ENCODE peak calls at places on chromosomes 2 and 18, in five cellular contexts. C is aorta, T is suprapubic skin, A is adipocyte, W is BE2C. B is an unnamed sample.

GRCh38 chr2:42274872-42275271 is 86.1 kb downstream of the COX7A2L start:
- DNase-seq in T (no peak), A (no peak), W (no peak), C (no peak), B (peak; percentile 15)

GRCh38 chr2:104582471-104582870 is 271.4 kb upstream of the POU3F3 start:
- DNase-seq in T (no peak), W (no peak), A (no peak), C (no peak), B (no peak)

GRCh38 chr2:240520143-240520973 is 37.4 kb downstream of the ANKMY1 start:
- DNase-seq in C (peak; percentile 66), A (no peak), T (peak; percentile 54), W (no peak), B (no peak)

GRCh38 chr18:57107141-57107832 is 39.6 kb upstream of the BOD1L2 start:
- DNase-seq in W (no peak), A (peak; percentile 66), T (no peak), C (no peak), B (peak; percentile 52)

GRCh38 chr2:240816584-240817495 is 3.2 kb downstream of the KIF1A start:
- DNase-seq in W (no peak), T (peak; percentile 70), A (no peak), C (peak; percentile 57), B (no peak)

GRCh38 chr2:26314243-26314642 is 31.7 kb upstream of the SELENOI start:
- DNase-seq in A (no peak), T (no peak), C (no peak), W (no peak), B (no peak)

GRCh38 chr2:164456599-164456998 is 164.7 kb downstream of the GRB14 start:
- DNase-seq in C (no peak), W (peak; percentile 53), A (no peak), T (no peak), B (peak; percentile 66)

GRCh38 chr2:156046900-156047299 is 285.6 kb downstream of the NR4A2 start:
- DNase-seq in T (no peak), A (no peak), C (no peak), W (no peak), B (no peak)

GRCh38 chr2:147913701-147914480 is 69.1 kb downstream of the ACVR2A start:
- DNase-seq in A (no peak), T (no peak), C (no peak), W (no peak), B (no peak)

GRCh38 chr18:51069885-51070284 is 39.9 kb downstream of the SMAD4 start:
- DNase-seq in T (no peak), C (no peak), W (no peak), A (no peak), B (no peak)

GRCh38 chr2:172554352-172555271 is 1.3 kb upstream of the PDK1 start:
- DNase-seq in C (no peak), W (no peak), A (no peak), T (no peak), B (no peak)

GRCh38 chr2:181123798-181124217 is 143.4 kb downstream of the UBE2E3 start:
- DNase-seq in C (no peak), T (no peak), A (no peak), W (no peak), B (peak; percentile 7)

GRCh38 chr2:167212054-167212648 is 323.9 kb downstream of the XIRP2 start:
- DNase-seq in T (no peak), A (peak; percentile 85), W (peak; percentile 31), C (no peak), B (peak; percentile 31)

GRCh38 chr18:4264347-4264791 is 190.7 kb downstream of the DLGAP1 start:
- DNase-seq in T (no peak), A (no peak), W (no peak), C (no peak), B (no peak)

GRCh38 chr18:3814840-3815239 is 364.9 kb downstream of the TGIF1 start:
- DNase-seq in C (no peak), T (no peak), W (no peak), A (peak; percentile 45), B (no peak)

GRCh38 chr2:230685165-230685560 is 27.5 kb upstream of the CAB39 start:
- DNase-seq in W (no peak), T (no peak), C (no peak), A (no peak), B (no peak)

GRCh38 chr18:23179416-23179815 is 44.1 kb downstream of the CABLES1 start:
- DNase-seq in T (no peak), W (no peak), A (no peak), C (no peak), B (no peak)

GRCh38 chr18:42976869-42977268 is 138.6 kb downstream of the RIT2 start:
- DNase-seq in W (no peak), C (no peak), T (no peak), A (no peak), B (peak; percentile 7)

GRCh38 chr2:197453914-197454398 is 604 bp downstream of the COQ10B start:
- DNase-seq in T (no peak), W (peak; percentile 69), A (no peak), C (peak; percentile 92), B (no peak)

GRCh38 chr2:165202230-165202629 is 1.6 kb downstream of the SCN3A start:
- DNase-seq in A (no peak), T (no peak), W (no peak), C (no peak), B (no peak)

GRCh38 chr2:2762898-2763287 is 431.8 kb upstream of the MYT1L start:
- DNase-seq in W (no peak), C (no peak), A (no peak), T (no peak), B (no peak)

GRCh38 chr2:172457606-172458005 is 30.2 kb downstream of the ITGA6 start:
- DNase-seq in T (no peak), W (no peak), A (no peak), C (no peak), B (no peak)

GRCh38 chr2:3279236-3279960 is 98.2 kb downstream of the EIPR1 start:
- DNase-seq in C (peak; percentile 27), T (no peak), W (no peak), A (no peak), B (no peak)

GRCh38 chr2:46506131-46506706 is 26.9 kb downstream of the TMEM247 start:
- DNase-seq in T (no peak), A (no peak), C (no peak), W (no peak), B (no peak)

GRCh38 chr2:45943231-45944044 is 292.0 kb downstream of the PRKCE start:
- DNase-seq in T (no peak), C (no peak), W (no peak), A (no peak), B (no peak)

GRCh38 chr2:6423944-6424343 is 441.8 kb downstream of the CMPK2 start:
- DNase-seq in A (peak; percentile 21), W (no peak), T (no peak), C (no peak), B (peak; percentile 46)

GRCh38 chr2:183123117-183123958 is 905 bp upstream of the NUP35 start:
- DNase-seq in W (peak; percentile 5), C (no peak), A (no peak), T (no peak), B (peak; percentile 8)

GRCh38 chr18:46761054-46761769 is 4.4 kb upstream of the ST8SIA5 start:
- DNase-seq in W (no peak), T (no peak), A (no peak), C (no peak), B (no peak)

GRCh38 chr2:151614606-151615306 is 119.5 kb downstream of the NEB start:
- DNase-seq in A (no peak), W (no peak), C (no peak), T (no peak), B (no peak)

GRCh38 chr2:237677951-237678481 is 50.6 kb downstream of the LRRFIP1 start:
- DNase-seq in A (peak; percentile 79), C (no peak), W (no peak), T (no peak), B (no peak)

GRCh38 chr2:136844546-136844945 is 79.2 kb downstream of the THSD7B start:
- DNase-seq in A (no peak), T (no peak), W (no peak), C (no peak), B (no peak)

GRCh38 chr2:238506669-238507068 is 79.9 kb downstream of the ASB1 start:
- DNase-seq in W (no peak), A (no peak), C (peak; percentile 53), T (peak; percentile 40), B (no peak)

GRCh38 chr2:174615951-174616436 is 18.4 kb upstream of the WIPF1 start:
- DNase-seq in A (peak; percentile 45), C (no peak), W (no peak), T (no peak), B (no peak)
- H3K4me1 ChIP-seq in A (peaks cover 27% of the 10 kb centered on the region), C (no peaks in the 10 kb centered on the region), W (no peaks in the 10 kb centered on the region), T (peaks cover 43% of the 10 kb centered on the region), B (no peaks in the 10 kb centered on the region)

DNA sequence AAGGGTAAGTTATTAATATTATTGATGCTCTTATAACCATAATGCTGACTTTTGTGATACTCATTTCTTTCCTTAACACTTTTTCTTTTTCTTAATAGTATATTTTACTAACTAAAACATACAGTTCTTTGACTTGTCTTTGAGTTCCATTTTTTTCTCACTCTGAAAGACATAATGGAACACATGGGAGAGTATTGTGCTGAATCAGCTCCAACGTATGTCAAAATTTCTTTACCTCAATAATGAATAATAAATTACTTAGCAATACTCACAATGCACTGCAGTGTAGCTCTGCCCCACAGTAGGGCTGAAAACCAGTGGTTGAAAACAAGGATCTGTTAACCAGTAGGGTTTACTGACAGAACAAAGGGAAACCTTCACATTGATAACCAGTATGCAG is 40.7 kb downstream of the ACVR1 start:
- DNase-seq in W (no peak), T (no peak), A (no peak), C (no peak), B (no peak)
- H3K4me1 ChIP-seq in W (peaks cover 8% of the 10 kb centered on the region), T (peaks cover 47% of the 10 kb centered on the region), A (peaks cover 46% of the 10 kb centered on the region), C (peaks cover 12% of the 10 kb centered on the region), B (peaks cover 36% of the 10 kb centered on the region)

GRCh38 chr2:120934221-120934639 is 198.6 kb downstream of the GLI2 start:
- DNase-seq in T (no peak), C (no peak), A (no peak), W (no peak), B (peak; percentile 39)
- H3K4me1 ChIP-seq in T (peaks cover 23% of the 10 kb centered on the region), C (no peaks in the 10 kb centered on the region), A (peaks cover 68% of the 10 kb centered on the region), W (peaks cover 15% of the 10 kb centered on the region), B (peaks cover 30% of the 10 kb centered on the region)

DNA sequence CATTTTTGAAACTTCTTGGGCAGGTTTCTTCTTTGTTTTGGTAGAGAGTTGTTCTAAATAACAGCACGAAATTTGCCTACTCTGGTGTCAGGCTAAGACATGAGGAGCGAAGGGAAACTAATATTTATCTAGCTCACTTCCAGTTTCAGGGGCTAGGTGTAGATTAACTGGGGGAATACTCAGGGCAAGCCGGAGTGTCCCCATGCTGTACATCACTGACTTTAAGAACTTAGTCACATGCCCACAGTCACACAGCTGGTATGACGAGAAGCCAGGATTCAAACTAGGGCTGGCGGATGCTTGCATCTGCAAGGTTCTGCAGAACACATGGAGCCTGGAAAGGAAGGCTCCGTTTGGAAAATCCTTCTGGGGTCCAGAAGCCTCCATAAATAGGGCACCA is 133.3 kb downstream of the ALPK2 start:
- DNase-seq in T (no peak), C (no peak), W (no peak), A (no peak), B (no peak)
- H3K4me1 ChIP-seq in T (peaks cover 10% of the 10 kb centered on the region), C (no peaks in the 10 kb centered on the region), W (no peaks in the 10 kb centered on the region), A (peaks cover 41% of the 10 kb centered on the region), B (peaks cover 2% of the 10 kb centered on the region)

B was measured in SJCRH30.